ENCODE peak calls at places on chromosomes 4 and X, in eight cellular contexts. Z, R, W, O, G, I, T and E are unnamed samples.

GRCh38 chr4:153267013-153267412 is 62.8 kb downstream of the TRIM2 start:
- DNase-seq in Z (peak; percentile 18), R (peak; percentile 93), W (peak; percentile 72), O (peak; percentile 65), G (no peak), I (no peak), T (no peak), E (no peak)

GRCh38 chrX:103704863-103705262 is 5.8 kb upstream of the TMEM31 start:
- DNase-seq in Z (no peak), R (no peak), W (no peak), O (no peak), G (no peak), I (no peak), T (no peak), E (no peak)

GRCh38 chrX:25013593-25014365 is 2.0 kb downstream of the ARX start:
- DNase-seq in Z (no peak), R (no peak), W (no peak), O (no peak), G (no peak), I (no peak), T (no peak), E (no peak)

GRCh38 chr4:187207931-187208330 is 484.3 kb upstream of the FAT1 start:
- DNase-seq in Z (no peak), R (no peak), W (no peak), O (no peak), G (no peak), I (no peak), T (no peak), E (no peak)

GRCh38 chr4:2217726-2218125 is 24.2 kb downstream of the HAUS3 start:
- DNase-seq in Z (no peak), R (no peak), W (peak; percentile 67), O (no peak), G (peak; percentile 92), I (no peak), T (no peak), E (no peak)

GRCh38 chr4:183758006-183758734 is 99.1 kb downstream of the TRAPPC11 start:
- DNase-seq in Z (peak; percentile 81), R (peak; percentile 6), W (no peak), O (no peak), G (no peak), I (peak; percentile 76), T (no peak), E (no peak)

GRCh38 chr4:140851804-140852203 is 95.6 kb upstream of the TBC1D9 start:
- DNase-seq in Z (no peak), R (no peak), W (no peak), O (no peak), G (no peak), I (no peak), T (no peak), E (no peak)

GRCh38 chr4:81472249-81473085 is 760 bp upstream of the RASGEF1B start:
- DNase-seq in Z (peak; percentile 27), R (peak; percentile 55), W (no peak), O (no peak), G (no peak), I (peak; percentile 57), T (peak; percentile 60), E (no peak)

GRCh38 chr4:145279122-145279960 is 99.0 kb upstream of the OTUD4 start:
- DNase-seq in Z (peak; percentile 6), R (peak; percentile 63), W (peak; percentile 81), O (peak; percentile 84), G (peak; percentile 65), I (no peak), T (no peak), E (no peak)

GRCh38 chr4:53705151-53705764 is 114.0 kb upstream of the LNX1 start:
- DNase-seq in Z (no peak), R (no peak), W (no peak), O (no peak), G (no peak), I (no peak), T (no peak), E (no peak)

GRCh38 chrX:45240334-45240733 is 39.7 kb upstream of the DIPK2B start:
- DNase-seq in Z (no peak), R (no peak), W (no peak), O (peak; percentile 1), G (no peak), I (no peak), T (no peak), E (no peak)

GRCh38 chrX:16852617-16853179 is 17.5 kb downstream of the RBBP7 start:
- DNase-seq in Z (no peak), R (no peak), W (no peak), O (no peak), G (peak; percentile 48), I (no peak), T (no peak), E (no peak)

GRCh38 chrX:108664701-108665100 is 71.7 kb downstream of the IRS4 start:
- DNase-seq in Z (no peak), R (no peak), W (no peak), O (no peak), G (no peak), I (no peak), T (no peak), E (no peak)

GRCh38 chr4:62225972-62226371 is 1025.8 kb downstream of the ADGRL3 start:
- DNase-seq in Z (no peak), R (peak; percentile 1), W (no peak), O (no peak), G (no peak), I (no peak), T (no peak), E (no peak)

GRCh38 chr4:8558080-8558960 is 21.9 kb upstream of the GPR78 start:
- DNase-seq in Z (no peak), R (no peak), W (no peak), O (no peak), G (no peak), I (no peak), T (no peak), E (no peak)

GRCh38 chrX:43655151-43655676 is 885 bp upstream of the MAOA start:
- DNase-seq in Z (peak; percentile 25), R (peak; percentile 32), W (peak; percentile 3), O (peak; percentile 36), G (peak; percentile 53), I (peak; percentile 34), T (peak; percentile 3), E (peak; percentile 51)

GRCh38 chr4:149345424-149345823 is 470.2 kb downstream of the IQCM start:
- DNase-seq in Z (no peak), R (no peak), W (no peak), O (no peak), G (peak; percentile 12), I (no peak), T (no peak), E (no peak)

GRCh38 chr4:63459329-63459728 is 949.9 kb downstream of the TECRL start:
- DNase-seq in Z (no peak), R (no peak), W (no peak), O (no peak), G (no peak), I (no peak), T (no peak), E (no peak)

GRCh38 chrX:9576059-9576458 is 111.2 kb downstream of the TBL1X start:
- DNase-seq in Z (no peak), R (no peak), W (no peak), O (no peak), G (no peak), I (no peak), T (no peak), E (no peak)

DNA sequence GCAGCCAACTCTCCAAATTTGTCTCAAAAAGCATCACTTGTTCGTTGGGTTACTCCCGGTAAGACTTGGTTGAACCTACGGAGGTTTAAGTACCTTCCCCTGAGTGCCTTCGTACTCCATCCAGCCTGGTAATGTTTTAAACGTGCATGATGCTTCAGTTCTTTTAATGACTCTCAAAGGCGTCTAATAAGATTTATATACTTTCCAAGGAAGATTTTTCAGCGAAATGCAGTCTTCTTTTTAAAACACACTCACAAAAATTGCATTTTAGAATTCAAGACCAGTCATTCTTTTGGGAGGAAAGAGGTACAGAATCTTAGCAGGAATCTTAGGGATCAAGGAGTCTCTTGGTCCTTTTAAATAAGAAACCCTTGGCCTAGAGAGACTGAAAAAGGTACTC is 430 bp upstream of the TRPC3 start:
- DNase-seq in Z (no peak), R (no peak), W (no peak), O (no peak), G (no peak), I (no peak), T (no peak), E (no peak)
- H3K27me3 ChIP-seq in Z (peaks cover 56% of the 10 kb centered on the region), R (peaks cover 3% of the 10 kb centered on the region), W (no peaks in the 10 kb centered on the region), O (peaks cover 30% of the 10 kb centered on the region), G (peaks cover 33% of the 10 kb centered on the region), I (peaks cover 50% of the 10 kb centered on the region), T (peaks cover 7% of the 10 kb centered on the region), E (peaks cover 35% of the 10 kb centered on the region)

DNA sequence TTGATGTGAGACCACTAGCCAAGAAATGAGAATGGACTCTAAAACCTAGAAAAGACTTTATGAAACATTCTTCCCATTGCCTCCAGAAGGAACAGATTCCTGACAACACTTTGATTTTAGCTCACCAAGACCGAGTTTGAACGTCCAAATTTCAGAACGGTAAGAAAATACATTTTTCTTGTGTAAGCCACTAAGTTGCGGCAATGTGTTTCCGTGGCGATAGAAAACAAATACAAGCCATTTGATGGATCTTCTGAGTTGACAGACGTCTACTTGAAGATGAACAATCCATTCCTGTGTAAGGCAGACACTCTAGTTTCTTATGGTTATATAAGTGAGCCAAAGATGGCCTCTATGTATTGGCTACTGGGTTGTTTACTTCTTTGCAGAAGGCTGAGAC is 52.5 kb downstream of the HS3ST1 start:
- DNase-seq in Z (no peak), R (no peak), W (no peak), O (no peak), G (no peak), I (no peak), T (no peak), E (no peak)
- H3K36me3 ChIP-seq in Z (no peaks in the 10 kb centered on the region), R (no peaks in the 10 kb centered on the region), W (no peaks in the 10 kb centered on the region), O (no peaks in the 10 kb centered on the region), G (no peaks in the 10 kb centered on the region), I (no peaks in the 10 kb centered on the region), T (no peaks in the 10 kb centered on the region), E (no peaks in the 10 kb centered on the region)

GRCh38 chrX:39165773-39166172 is 364.5 kb downstream of the MID1IP1 start:
- DNase-seq in Z (no peak), R (no peak), W (no peak), O (no peak), G (no peak), I (no peak), T (no peak), E (no peak)

GRCh38 chrX:39163585-39163984 is 362.3 kb downstream of the MID1IP1 start:
- DNase-seq in Z (no peak), R (no peak), W (no peak), O (no peak), G (no peak), I (no peak), T (no peak), E (peak; percentile 37)

GRCh38 chrX:39162322-39162721 is 361.1 kb downstream of the MID1IP1 start:
- DNase-seq in Z (no peak), R (no peak), W (no peak), O (no peak), G (no peak), I (peak; percentile 57), T (no peak), E (peak; percentile 38)

GRCh38 chrX:39165185-39165584 is 363.9 kb downstream of the MID1IP1 start:
- DNase-seq in Z (no peak), R (no peak), W (no peak), O (no peak), G (no peak), I (no peak), T (no peak), E (no peak)

GRCh38 chrX:39164212-39164611 is 363.0 kb downstream of the MID1IP1 start:
- DNase-seq in Z (no peak), R (no peak), W (no peak), O (no peak), G (no peak), I (no peak), T (no peak), E (no peak)
- H3K4me1 ChIP-seq in Z (peaks cover 12% of the 10 kb centered on the region), R (no peaks in the 10 kb centered on the region), W (no peaks in the 10 kb centered on the region), O (no peaks in the 10 kb centered on the region), G (no peaks in the 10 kb centered on the region), I (no peaks in the 10 kb centered on the region), T (no peaks in the 10 kb centered on the region), E (peaks cover 16% of the 10 kb centered on the region)

GRCh38 chr4:26611879-26612278 is 28.0 kb downstream of the TBC1D19 start:
- DNase-seq in Z (no peak), R (no peak), W (no peak), O (no peak), G (no peak), I (no peak), T (peak; percentile 12), E (peak; percentile 23)
- H3K27me3 ChIP-seq in Z (no peaks in the 10 kb centered on the region), R (no peaks in the 10 kb centered on the region), W (no peaks in the 10 kb centered on the region), O (no peaks in the 10 kb centered on the region), G (no peaks in the 10 kb centered on the region), I (no peaks in the 10 kb centered on the region), T (no peaks in the 10 kb centered on the region), E (no peaks in the 10 kb centered on the region)